ENCODE peak calls at places on chromosomes 7 and 10, in eight cellular contexts. E is progenitor cell of endocrine pancreas, W is lower leg skin, B is epithelial cell of proximal tubule, Z is ovary, A is endothelial cell, M is heart left ventricle, K is AG09309. Y is an unnamed sample.
A peak's percentile ranks its signal among the peaks of the same experiment; 100 is the strongest.

GRCh38 chr7:157461805-157462771 is 125.3 kb downstream of the DNAJB6 start:
- DNase-seq in W (no peak), K (no peak), M (no peak), Z (no peak), A (no peak), E (no peak), B (no peak), Y (no peak)

GRCh38 chr10:48511066-48511854 is 93.6 kb downstream of the ARHGAP22 start:
- DNase-seq in B (no peak), E (no peak), K (no peak), A (no peak), Z (no peak), W (no peak), M (no peak), Y (no peak)

GRCh38 chr7:148585399-148585798 is 5.2 kb upstream of the C7orf33 start:
- DNase-seq in M (no peak), K (no peak), W (no peak), E (no peak), A (no peak), Z (no peak), B (no peak), Y (no peak)

GRCh38 chr7:55873765-55874164 is 11.2 kb upstream of the SEPTIN14 start:
- DNase-seq in B (no peak), Z (no peak), A (no peak), W (no peak), M (no peak), K (no peak), E (no peak), Y (no peak)

GRCh38 chr7:73681031-73681430 is 2.2 kb downstream of the DNAJC30 start:
- DNase-seq in K (no peak), W (no peak), A (no peak), Z (no peak), B (peak; percentile 27), M (no peak), E (no peak), Y (no peak)

GRCh38 chr7:90597879-90598278 is 1.8 kb downstream of the CDK14 start:
- DNase-seq in B (no peak), Z (no peak), W (no peak), E (no peak), M (no peak), A (no peak), K (no peak), Y (no peak)

GRCh38 chr10:79063071-79063491 is 5.7 kb upstream of the ZMIZ1 start:
- DNase-seq in Z (no peak), A (no peak), B (no peak), M (no peak), K (no peak), E (no peak), W (no peak), Y (no peak)

GRCh38 chr10:3852147-3852904 is 67.3 kb upstream of the KLF6 start:
- DNase-seq in W (peak; percentile 91), K (peak; percentile 88), M (peak; percentile 62), Z (peak; percentile 83), B (peak; percentile 100), E (peak; percentile 29), A (no peak), Y (peak; percentile 85)

GRCh38 chr7:106205621-106206222 is 79.1 kb downstream of the NAMPT start:
- DNase-seq in K (no peak), W (no peak), Z (no peak), M (no peak), B (no peak), A (no peak), E (no peak), Y (no peak)

GRCh38 chr7:33762153-33762902 is 143.0 kb upstream of the BMPER start:
- DNase-seq in K (no peak), Z (no peak), W (no peak), M (no peak), B (no peak), A (no peak), E (no peak), Y (no peak)
- TF ChIP-seq CTCF in K (no peak), Z (no peak), W (no peak), M (no peak), B (no peak), A (no peak), E (no peak), Y (no peak)

GRCh38 chr7:151735854-151736402 is 141.0 kb downstream of the PRKAG2 start:
- DNase-seq in M (peak; percentile 57), W (no peak), Z (no peak), B (no peak), E (no peak), K (no peak), A (no peak), Y (no peak)

GRCh38 chr7:151738925-151739324 is 138.0 kb downstream of the PRKAG2 start:
- DNase-seq in Z (no peak), M (no peak), E (no peak), W (no peak), B (no peak), A (no peak), K (no peak), Y (no peak)

GRCh38 chr7:151735186-151735853 is 141.6 kb downstream of the PRKAG2 start:
- DNase-seq in E (no peak), W (no peak), Z (no peak), K (no peak), B (no peak), M (no peak), A (no peak), Y (no peak)

GRCh38 chr7:151732834-151733585 is 143.9 kb downstream of the PRKAG2 start:
- DNase-seq in K (no peak), B (no peak), E (no peak), Z (no peak), W (no peak), A (no peak), M (no peak), Y (no peak)

DNA sequence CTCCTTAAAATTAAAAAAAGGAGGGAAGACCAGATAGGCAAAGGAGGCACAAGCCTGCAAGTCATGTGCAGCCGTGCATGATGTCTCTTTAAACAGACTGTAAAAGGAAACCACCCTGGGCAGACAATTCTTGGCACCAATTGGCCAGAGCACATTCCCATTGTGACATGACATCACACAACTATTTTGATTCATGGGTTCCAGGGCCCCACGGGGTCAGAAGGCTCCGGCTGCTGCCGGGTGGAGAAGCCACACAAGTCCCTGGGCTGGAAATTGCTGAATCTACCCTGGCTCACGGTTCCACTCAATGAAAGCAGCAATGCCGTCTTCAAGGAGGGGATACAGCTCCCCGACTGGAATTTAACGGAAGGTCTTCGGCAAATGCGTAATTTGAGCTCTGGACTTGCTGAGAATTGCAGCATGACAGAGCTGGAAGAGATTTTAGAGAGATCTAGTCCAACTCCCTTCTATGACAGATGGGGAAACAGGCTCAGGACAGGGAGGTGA is 140.5 kb downstream of the PRKAG2 start:
- DNase-seq in K (peak; percentile 86), E (no peak), M (peak; percentile 85), Z (peak; percentile 73), B (peak; percentile 91), W (peak; percentile 63), A (peak; percentile 28), Y (no peak)
- TF ChIP-seq CTCF in K (peak; percentile 24), E (no peak), M (no peak), Z (peak; percentile 26), B (peak; percentile 38), W (no peak), A (no peak), Y (no peak)

GRCh38 chr7:28157826-28158416 is 22.7 kb downstream of the JAZF1 start:
- DNase-seq in B (no peak), A (no peak), W (no peak), Z (no peak), M (no peak), E (no peak), K (no peak), Y (no peak)
- TF ChIP-seq CTCF in B (no peak), A (no peak), W (no peak), Z (no peak), M (no peak), E (no peak), K (no peak), Y (no peak)

DNA sequence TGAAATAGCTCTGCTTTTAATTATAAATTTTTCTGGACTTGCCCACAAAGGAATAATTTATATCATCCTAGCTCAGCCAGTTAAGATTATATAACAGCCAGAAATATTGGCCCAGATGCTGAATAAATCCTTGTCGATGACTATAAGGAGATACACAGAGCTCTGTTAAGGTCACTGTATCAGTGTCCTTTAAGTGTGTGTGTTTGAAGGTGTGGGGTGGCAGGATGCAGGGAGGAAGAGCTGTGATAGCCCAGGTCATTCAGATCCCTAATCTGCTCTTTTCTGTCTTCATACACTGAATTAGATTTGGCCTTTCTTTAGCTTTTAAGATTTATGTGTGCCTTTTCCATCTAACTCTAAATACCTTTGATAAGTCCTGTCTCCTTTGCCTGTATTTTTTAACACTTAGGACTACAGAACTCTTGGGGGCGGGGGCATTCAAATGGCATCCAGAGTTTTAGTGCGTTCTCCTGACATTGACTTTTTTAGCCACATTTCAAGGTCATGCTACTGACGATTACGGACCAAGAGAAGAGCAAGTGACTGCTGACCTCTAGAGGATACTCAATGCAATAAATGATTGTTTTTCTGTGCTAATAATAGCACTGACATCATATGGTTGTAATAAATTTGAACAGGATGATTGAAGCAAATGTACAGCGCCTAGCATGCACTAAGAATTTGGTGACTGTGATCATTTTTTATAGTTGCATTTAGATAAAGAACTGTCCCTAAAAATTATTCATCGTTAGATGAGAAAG is 172.3 kb downstream of the CACNB2 start:
- DNase-seq in M (no peak), K (peak; percentile 11), Z (peak; percentile 52), E (no peak), B (no peak), W (no peak), A (no peak), Y (no peak)
- TF ChIP-seq CTCF in M (peak; percentile 42), K (peak; percentile 36), Z (peak; percentile 46), E (peak; percentile 55), B (peak; percentile 63), W (no peak), A (peak; percentile 14), Y (no peak)

GRCh38 chr7:108973075-108973474 is 403.4 kb downstream of the DNAJB9 start:
- DNase-seq in W (no peak), M (no peak), Z (no peak), B (no peak), K (no peak), E (no peak), A (peak; percentile 11), Y (no peak)
- TF ChIP-seq CTCF in W (no peak), M (no peak), Z (no peak), B (peak; percentile 39), K (no peak), E (peak; percentile 60), A (no peak), Y (no peak)

DNA sequence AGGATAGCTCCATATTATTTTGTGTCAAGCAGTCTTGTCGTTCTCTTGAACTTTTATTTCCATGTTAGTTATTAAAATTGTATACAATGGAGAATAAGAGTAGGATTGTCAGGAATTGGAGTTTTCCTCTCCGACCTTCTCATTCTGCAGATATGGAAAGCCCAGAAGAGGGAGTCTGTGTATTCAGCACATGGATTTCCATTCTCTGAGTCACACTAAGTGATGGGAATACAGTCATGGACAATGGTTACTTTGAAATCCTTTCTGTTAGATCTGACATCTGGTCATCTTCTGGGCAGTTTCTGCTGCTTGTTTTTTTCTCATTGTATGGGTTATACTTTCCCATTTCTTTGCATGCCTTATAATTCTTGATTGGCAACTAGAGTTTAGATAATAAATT is 5.0 kb upstream of the TASOR2 start:
- DNase-seq in E (no peak), W (no peak), M (no peak), Z (no peak), A (no peak), K (peak; percentile 33), B (no peak), Y (no peak)
- TF ChIP-seq CTCF in E (no peak), W (no peak), M (no peak), Z (no peak), A (no peak), K (peak; percentile 41), B (peak; percentile 34), Y (no peak)